ENCODE peak calls at places on chromosomes 6 and 20, in seven cellular contexts. E, O, B, H, S, F and L are unnamed samples. For H3K4me1 and H3K27me3, the result is how much of the 10 kb centered on the place peaks cover.

GRCh38 chr20:52800734-52801627 is 171.2 kb upstream of the TSHZ2 start:
- DNase-seq in S (peak), B (no peak), F (no peak), E (no peak), H (no peak), O (no peak), L (no peak)

GRCh38 chr6:22113046-22113766 is 183.6 kb downstream of the PRL start:
- DNase-seq in E (peak), O (peak), F (peak), B (no peak), S (peak), H (peak), L (peak)

GRCh38 chr6:28266563-28266961 is 381 bp upstream of the ZSCAN26 start:
- DNase-seq in O (no peak), E (no peak), H (no peak), F (no peak), S (no peak), B (no peak), L (no peak)

GRCh38 chr20:53608456-53609413 is 15.1 kb upstream of the ZNF217 start:
- DNase-seq in H (no peak), S (peak), E (no peak), O (no peak), B (no peak), F (no peak), L (peak)

GRCh38 chr6:45423111-45423900 is 45.6 kb upstream of the SUPT3H start:
- DNase-seq in O (peak), E (no peak), S (peak), F (peak), B (no peak), H (no peak), L (peak)

GRCh38 chr6:36954262-36954931 is at the start of gene PI16:
- DNase-seq in S (no peak), H (no peak), B (no peak), F (no peak), O (no peak), E (no peak), L (peak)

GRCh38 chr6:14549319-14549770 is 431.8 kb downstream of the CD83 start:
- DNase-seq in O (no peak), B (peak), H (no peak), S (no peak), F (no peak), E (no peak), L (no peak)

GRCh38 chr20:12965880-12966270 is 42.9 kb upstream of the SPTLC3 start:
- DNase-seq in H (no peak), B (no peak), E (no peak), O (no peak), F (no peak), S (no peak), L (no peak)

GRCh38 chr20:47989957-47990356 is 204.7 kb upstream of the SULF2 start:
- DNase-seq in B (no peak), E (no peak), F (no peak), H (no peak), S (no peak), O (no peak), L (no peak)

GRCh38 chr6:151052021-151052646 is 186.6 kb downstream of the MTHFD1L start:
- DNase-seq in O (no peak), B (no peak), H (no peak), F (no peak), S (no peak), E (no peak), L (no peak)

GRCh38 chr20:49510562-49511117 is 28.2 kb upstream of the KCNB1 start:
- DNase-seq in B (no peak), S (peak), H (peak), F (peak), E (peak), O (peak), L (peak)

GRCh38 chr6:24855389-24856245 is 56.9 kb upstream of the ARMH2 start:
- DNase-seq in O (peak), H (peak), S (peak), F (peak), E (peak), B (peak), L (no peak)

GRCh38 chr6:4320860-4321259 is 185.5 kb upstream of the ECI2 start:
- DNase-seq in H (peak), F (no peak), B (no peak), S (peak), E (peak), O (no peak), L (no peak)

GRCh38 chr6:144660545-144660944 is 375.4 kb downstream of the UTRN start:
- DNase-seq in F (no peak), B (no peak), O (no peak), E (no peak), H (no peak), S (no peak), L (no peak)

GRCh38 chr6:88813045-88813444 is 150.4 kb downstream of the RNGTT start:
- DNase-seq in B (no peak), H (no peak), E (no peak), F (no peak), S (no peak), O (no peak), L (no peak)

GRCh38 chr20:37421988-37422387 is 76.0 kb downstream of the SRC start:
- DNase-seq in F (no peak), O (no peak), B (no peak), E (no peak), S (no peak), H (no peak), L (no peak)

GRCh38 chr6:170286934-170287265 is 4.0 kb downstream of the DLL1 start:
- DNase-seq in O (no peak), H (no peak), E (no peak), F (no peak), S (no peak), B (no peak), L (no peak)

GRCh38 chr6:170288091-170288631 is 2.7 kb downstream of the DLL1 start:
- DNase-seq in B (no peak), S (no peak), E (no peak), O (peak), F (no peak), H (no peak), L (no peak)

GRCh38 chr6:170289108-170289931 is 1.6 kb downstream of the DLL1 start:
- DNase-seq in B (no peak), O (peak), S (peak), F (no peak), H (no peak), E (no peak), L (peak)

GRCh38 chr6:170286246-170286933 is 4.5 kb downstream of the DLL1 start:
- DNase-seq in E (no peak), F (no peak), H (no peak), S (no peak), B (no peak), O (peak), L (no peak)

GRCh38 chr6:170287371-170287876 is 3.5 kb downstream of the DLL1 start:
- DNase-seq in O (peak), H (no peak), S (no peak), F (no peak), E (no peak), B (no peak), L (no peak)
- H3K4me1 ChIP-seq in O (under half), H (under half), S (under half), F (under half), E (under half), B (under half), L (half or more)

GRCh38 chr6:142313284-142313683 is 11.5 kb downstream of the ADGRG6 start:
- DNase-seq in O (no peak), H (peak), S (peak), B (no peak), E (peak), F (no peak), L (no peak)
- H3K27me3 ChIP-seq in O (under half), H (under half), S (under half), B (under half), E (under half), F (under half), L (under half)

GRCh38 chr6:43493833-43494232 is 16.3 kb downstream of the LRRC73 start:
- DNase-seq in H (no peak), F (no peak), O (no peak), B (no peak), S (no peak), E (no peak), L (no peak)
- H3K4me1 ChIP-seq in H (under half), F (under half), O (half or more), B (under half), S (half or more), E (under half), L (under half)

GRCh38 chr20:41969656-41970055 is 351.5 kb upstream of the CHD6 start:
- DNase-seq in F (no peak), E (no peak), H (no peak), O (no peak), S (no peak), B (no peak), L (peak)
- H3K27me3 ChIP-seq in F (under half), E (under half), H (under half), O (under half), S (under half), B (under half), L (under half)

GRCh38 chr6:108566406-108566805 is 5.7 kb downstream of the FOXO3 start:
- DNase-seq in S (no peak), O (no peak), B (no peak), H (no peak), F (no peak), E (no peak), L (no peak)
- H3K4me1 ChIP-seq in S (under half), O (half or more), B (half or more), H (under half), F (half or more), E (under half), L (half or more)

DNA sequence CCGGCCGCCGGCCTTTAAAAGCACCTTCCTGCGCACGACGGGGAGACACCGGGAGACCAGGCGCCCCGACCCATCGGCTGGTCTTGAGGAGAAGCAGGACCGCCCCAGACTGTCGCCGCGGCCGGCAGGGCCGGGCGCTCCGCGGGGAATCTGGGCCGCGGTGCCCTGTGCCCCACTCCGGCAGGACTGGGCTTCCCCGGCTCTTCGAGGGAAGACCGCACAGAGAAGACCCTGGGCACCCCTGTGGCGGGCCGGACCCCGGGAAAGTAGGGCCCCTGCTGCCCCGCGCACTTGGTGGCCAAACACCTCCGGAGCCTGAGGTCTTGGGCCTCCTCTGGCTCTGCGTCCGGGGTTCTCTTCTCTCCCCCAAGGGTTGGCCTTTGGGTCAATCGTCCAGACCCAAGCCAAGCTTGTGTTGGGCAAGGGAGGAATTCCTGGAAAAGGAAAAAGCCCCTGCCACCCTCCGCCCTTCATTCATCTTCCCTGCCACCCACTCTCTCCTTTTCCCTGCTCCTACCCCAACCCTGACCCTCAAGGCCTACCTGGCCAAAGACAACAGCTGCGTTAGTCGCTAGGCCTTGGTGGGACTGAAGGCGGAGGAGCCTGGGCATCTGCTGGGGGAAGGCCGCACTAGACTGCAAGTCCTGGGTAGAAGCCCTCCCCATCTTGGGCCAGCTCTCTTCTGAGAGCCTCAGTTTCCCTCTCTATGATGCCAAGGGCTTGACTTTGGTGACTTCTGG is 7.9 kb upstream of the FOXC1 start:
- DNase-seq in E (no peak), S (no peak), B (no peak), O (no peak), F (no peak), H (no peak), L (no peak)
- H3K27me3 ChIP-seq in E (under half), S (under half), B (under half), O (half or more), F (under half), H (under half), L (under half)